ENCODE peak calls at places on chromosomes 7 and 10, in six cellular contexts. One of them, this sample, is unnamed.

GRCh38 chr10:48493083-48493871 is 111.6 kb downstream of the ARHGAP22 start:
- DNase-seq in esophagus squamous epithelium: no peak
- DNase-seq in OCI-LY7: no peak
- DNase-seq in K562: no peak
- DNase-seq in left ventricle myocardium inferior: peak; percentile 54
- DNase-seq in tibial nerve: no peak
- DNase-seq in this sample: no peak

GRCh38 chr10:13371879-13372470 is 23.9 kb upstream of the SEPHS1 start:
- DNase-seq in tibial nerve: peak; percentile 39
- DNase-seq in OCI-LY7: peak; percentile 81
- DNase-seq in K562: peak; percentile 90
- DNase-seq in left ventricle myocardium inferior: peak; percentile 40
- DNase-seq in esophagus squamous epithelium: peak; percentile 4
- DNase-seq in this sample: peak; percentile 91

GRCh38 chr10:8992009-8992408 is 937.5 kb downstream of the GATA3 start:
- DNase-seq in tibial nerve: no peak
- DNase-seq in left ventricle myocardium inferior: no peak
- DNase-seq in esophagus squamous epithelium: no peak
- DNase-seq in K562: no peak
- DNase-seq in OCI-LY7: no peak
- DNase-seq in this sample: no peak

GRCh38 chr7:28473567-28474266 is 61.4 kb downstream of the CREB5 start:
- DNase-seq in K562: no peak
- DNase-seq in esophagus squamous epithelium: no peak
- DNase-seq in tibial nerve: peak; percentile 20
- DNase-seq in left ventricle myocardium inferior: peak; percentile 53
- DNase-seq in OCI-LY7: no peak
- DNase-seq in this sample: no peak

GRCh38 chr10:120926611-120927010 is 75.4 kb downstream of the WDR11 start:
- DNase-seq in left ventricle myocardium inferior: no peak
- DNase-seq in OCI-LY7: no peak
- DNase-seq in esophagus squamous epithelium: no peak
- DNase-seq in tibial nerve: no peak
- DNase-seq in K562: no peak
- DNase-seq in this sample: no peak

GRCh38 chr10:116665541-116666125 is 44.9 kb downstream of the PNLIPRP2 start:
- DNase-seq in left ventricle myocardium inferior: peak; percentile 45
- DNase-seq in K562: no peak
- DNase-seq in tibial nerve: no peak
- DNase-seq in OCI-LY7: no peak
- DNase-seq in esophagus squamous epithelium: no peak
- DNase-seq in this sample: no peak

GRCh38 chr7:114854369-114854768 is 67.5 kb upstream of the MDFIC start:
- DNase-seq in tibial nerve: no peak
- DNase-seq in esophagus squamous epithelium: no peak
- DNase-seq in left ventricle myocardium inferior: no peak
- DNase-seq in OCI-LY7: no peak
- DNase-seq in K562: no peak
- DNase-seq in this sample: no peak

GRCh38 chr10:22988581-22989360 is 60.9 kb downstream of the ARMC3 start:
- DNase-seq in OCI-LY7: peak; percentile 74
- DNase-seq in tibial nerve: peak; percentile 38
- DNase-seq in K562: peak; percentile 81
- DNase-seq in left ventricle myocardium inferior: peak; percentile 27
- DNase-seq in esophagus squamous epithelium: no peak
- DNase-seq in this sample: peak; percentile 75

GRCh38 chr10:131685576-131685975 is 215.2 kb upstream of the PPP2R2D start:
- DNase-seq in tibial nerve: no peak
- DNase-seq in left ventricle myocardium inferior: no peak
- DNase-seq in esophagus squamous epithelium: no peak
- DNase-seq in OCI-LY7: no peak
- DNase-seq in K562: no peak
- DNase-seq in this sample: no peak

GRCh38 chr10:7956508-7956907 is 98.0 kb upstream of the GATA3 start:
- DNase-seq in tibial nerve: no peak
- DNase-seq in K562: peak; percentile 35
- DNase-seq in OCI-LY7: peak; percentile 26
- DNase-seq in left ventricle myocardium inferior: no peak
- DNase-seq in esophagus squamous epithelium: no peak
- DNase-seq in this sample: no peak

GRCh38 chr7:155527664-155528063 is 18.7 kb downstream of the CNPY1 start:
- DNase-seq in OCI-LY7: no peak
- DNase-seq in left ventricle myocardium inferior: no peak
- DNase-seq in esophagus squamous epithelium: no peak
- DNase-seq in tibial nerve: no peak
- DNase-seq in K562: no peak
- DNase-seq in this sample: no peak

GRCh38 chr10:30631188-30631587 is 1.6 kb upstream of the LYZL2 start:
- DNase-seq in OCI-LY7: no peak
- DNase-seq in esophagus squamous epithelium: no peak
- DNase-seq in left ventricle myocardium inferior: no peak
- DNase-seq in tibial nerve: no peak
- DNase-seq in K562: no peak
- DNase-seq in this sample: no peak

GRCh38 chr10:51675088-51675487 is 24.3 kb downstream of the CSTF2T start:
- DNase-seq in esophagus squamous epithelium: no peak
- DNase-seq in tibial nerve: no peak
- DNase-seq in OCI-LY7: no peak
- DNase-seq in K562: no peak
- DNase-seq in left ventricle myocardium inferior: no peak
- DNase-seq in this sample: no peak

GRCh38 chr7:2126621-2127020 is 106.1 kb downstream of the MAD1L1 start:
- DNase-seq in left ventricle myocardium inferior: no peak
- DNase-seq in tibial nerve: no peak
- DNase-seq in K562: no peak
- DNase-seq in OCI-LY7: no peak
- DNase-seq in esophagus squamous epithelium: no peak
- DNase-seq in this sample: no peak

GRCh38 chr10:97597778-97598177 is 8.3 kb downstream of the C10orf62 start:
- DNase-seq in esophagus squamous epithelium: no peak
- DNase-seq in tibial nerve: no peak
- DNase-seq in left ventricle myocardium inferior: no peak
- DNase-seq in OCI-LY7: no peak
- DNase-seq in K562: peak; percentile 11
- DNase-seq in this sample: no peak

GRCh38 chr10:91190388-91190870 is 30.0 kb upstream of the PCGF5 start:
- DNase-seq in OCI-LY7: no peak
- DNase-seq in tibial nerve: no peak
- DNase-seq in K562: no peak
- DNase-seq in esophagus squamous epithelium: no peak
- DNase-seq in left ventricle myocardium inferior: no peak
- DNase-seq in this sample: no peak

GRCh38 chr10:95319239-95319638 is 28.4 kb upstream of the PDLIM1 start:
- DNase-seq in OCI-LY7: no peak
- DNase-seq in tibial nerve: no peak
- DNase-seq in esophagus squamous epithelium: no peak
- DNase-seq in K562: no peak
- DNase-seq in left ventricle myocardium inferior: no peak
- DNase-seq in this sample: no peak

GRCh38 chr10:68633816-68634466 is 73.8 kb downstream of the TET1 start:
- DNase-seq in K562: no peak
- DNase-seq in tibial nerve: no peak
- DNase-seq in esophagus squamous epithelium: no peak
- DNase-seq in OCI-LY7: no peak
- DNase-seq in left ventricle myocardium inferior: no peak
- DNase-seq in this sample: no peak

GRCh38 chr7:129661645-129662182 is 50.2 kb downstream of the NRF1 start:
- DNase-seq in K562: no peak
- DNase-seq in left ventricle myocardium inferior: no peak
- DNase-seq in esophagus squamous epithelium: no peak
- DNase-seq in OCI-LY7: no peak
- DNase-seq in tibial nerve: no peak
- DNase-seq in this sample: no peak

GRCh38 chr7:129667116-129667515 is 55.6 kb downstream of the NRF1 start:
- DNase-seq in OCI-LY7: no peak
- DNase-seq in left ventricle myocardium inferior: no peak
- DNase-seq in K562: no peak
- DNase-seq in tibial nerve: no peak
- DNase-seq in esophagus squamous epithelium: no peak
- DNase-seq in this sample: no peak

GRCh38 chr7:129664029-129665012 is 52.8 kb downstream of the NRF1 start:
- DNase-seq in OCI-LY7: peak; percentile 42
- DNase-seq in esophagus squamous epithelium: no peak
- DNase-seq in K562: peak; percentile 76
- DNase-seq in left ventricle myocardium inferior: no peak
- DNase-seq in tibial nerve: no peak
- DNase-seq in this sample: peak; percentile 66

GRCh38 chr7:129667551-129667950 is 56.0 kb downstream of the NRF1 start:
- DNase-seq in tibial nerve: no peak
- DNase-seq in left ventricle myocardium inferior: no peak
- DNase-seq in K562: no peak
- DNase-seq in esophagus squamous epithelium: no peak
- DNase-seq in OCI-LY7: no peak
- DNase-seq in this sample: no peak

GRCh38 chr7:129665013-129665401 is 53.5 kb downstream of the NRF1 start:
- DNase-seq in K562: peak; percentile 28
- DNase-seq in tibial nerve: no peak
- DNase-seq in esophagus squamous epithelium: no peak
- DNase-seq in OCI-LY7: no peak
- DNase-seq in left ventricle myocardium inferior: no peak
- DNase-seq in this sample: peak; percentile 85
- TF ChIP-seq CTCF in K562: no peak
- TF ChIP-seq CTCF in tibial nerve: no peak
- TF ChIP-seq CTCF in esophagus squamous epithelium: no peak
- TF ChIP-seq CTCF in OCI-LY7: no peak
- TF ChIP-seq CTCF in left ventricle myocardium inferior: no peak
- TF ChIP-seq CTCF in this sample: no peak

GRCh38 chr7:133478591-133479135 is 225.8 kb downstream of the EXOC4 start:
- DNase-seq in left ventricle myocardium inferior: no peak
- DNase-seq in tibial nerve: no peak
- DNase-seq in OCI-LY7: no peak
- DNase-seq in esophagus squamous epithelium: no peak
- DNase-seq in K562: no peak
- DNase-seq in this sample: no peak
- H3K4me1 ChIP-seq in left ventricle myocardium inferior: peaks cover 7% of the 10 kb centered on the region
- H3K4me1 ChIP-seq in tibial nerve: no peaks in the 10 kb centered on the region
- H3K4me1 ChIP-seq in OCI-LY7: no peaks in the 10 kb centered on the region
- H3K4me1 ChIP-seq in esophagus squamous epithelium: no peaks in the 10 kb centered on the region
- H3K4me1 ChIP-seq in K562: no peaks in the 10 kb centered on the region
- H3K4me1 ChIP-seq in this sample: no peaks in the 10 kb centered on the region

GRCh38 chr7:156854654-156855053 is 38.3 kb downstream of the LMBR1 start:
- DNase-seq in esophagus squamous epithelium: no peak
- DNase-seq in K562: peak; percentile 30
- DNase-seq in OCI-LY7: no peak
- DNase-seq in left ventricle myocardium inferior: no peak
- DNase-seq in tibial nerve: no peak
- DNase-seq in this sample: no peak
- TF ChIP-seq CTCF in esophagus squamous epithelium: no peak
- TF ChIP-seq CTCF in K562: no peak
- TF ChIP-seq CTCF in OCI-LY7: no peak
- TF ChIP-seq CTCF in left ventricle myocardium inferior: no peak
- TF ChIP-seq CTCF in tibial nerve: no peak
- TF ChIP-seq CTCF in this sample: no peak

GRCh38 chr7:131106681-131107342 is 220.9 kb upstream of the MKLN1 start:
- DNase-seq in esophagus squamous epithelium: no peak
- DNase-seq in left ventricle myocardium inferior: peak; percentile 42
- DNase-seq in OCI-LY7: peak; percentile 42
- DNase-seq in tibial nerve: peak; percentile 33
- DNase-seq in K562: peak; percentile 68
- DNase-seq in this sample: peak; percentile 55

GRCh38 chr7:131109011-131109756 is 218.5 kb upstream of the MKLN1 start:
- DNase-seq in tibial nerve: no peak
- DNase-seq in K562: peak; percentile 42
- DNase-seq in left ventricle myocardium inferior: no peak
- DNase-seq in OCI-LY7: no peak
- DNase-seq in esophagus squamous epithelium: no peak
- DNase-seq in this sample: no peak

GRCh38 chr7:131109757-131110293 is 217.9 kb upstream of the MKLN1 start:
- DNase-seq in esophagus squamous epithelium: peak; percentile 28
- DNase-seq in left ventricle myocardium inferior: peak; percentile 88
- DNase-seq in tibial nerve: peak; percentile 56
- DNase-seq in K562: peak; percentile 96
- DNase-seq in OCI-LY7: peak; percentile 81
- DNase-seq in this sample: peak; percentile 89

GRCh38 chr7:131107343-131108211 is 220.1 kb upstream of the MKLN1 start:
- DNase-seq in esophagus squamous epithelium: peak; percentile 29
- DNase-seq in tibial nerve: peak; percentile 56
- DNase-seq in left ventricle myocardium inferior: peak; percentile 64
- DNase-seq in OCI-LY7: peak; percentile 79
- DNase-seq in K562: peak; percentile 86
- DNase-seq in this sample: peak; percentile 72

GRCh38 chr7:131108212-131108980 is 219.3 kb upstream of the MKLN1 start:
- DNase-seq in K562: peak; percentile 50
- DNase-seq in left ventricle myocardium inferior: no peak
- DNase-seq in esophagus squamous epithelium: no peak
- DNase-seq in OCI-LY7: peak; percentile 35
- DNase-seq in tibial nerve: no peak
- DNase-seq in this sample: no peak
- H3K4me1 ChIP-seq in K562: peaks cover 41% of the 10 kb centered on the region
- H3K4me1 ChIP-seq in left ventricle myocardium inferior: peaks cover 82% of the 10 kb centered on the region
- H3K4me1 ChIP-seq in esophagus squamous epithelium: peaks cover 77% of the 10 kb centered on the region
- H3K4me1 ChIP-seq in OCI-LY7: peaks cover 42% of the 10 kb centered on the region
- H3K4me1 ChIP-seq in tibial nerve: no peaks in the 10 kb centered on the region
- H3K4me1 ChIP-seq in this sample: peaks cover 34% of the 10 kb centered on the region

DNA sequence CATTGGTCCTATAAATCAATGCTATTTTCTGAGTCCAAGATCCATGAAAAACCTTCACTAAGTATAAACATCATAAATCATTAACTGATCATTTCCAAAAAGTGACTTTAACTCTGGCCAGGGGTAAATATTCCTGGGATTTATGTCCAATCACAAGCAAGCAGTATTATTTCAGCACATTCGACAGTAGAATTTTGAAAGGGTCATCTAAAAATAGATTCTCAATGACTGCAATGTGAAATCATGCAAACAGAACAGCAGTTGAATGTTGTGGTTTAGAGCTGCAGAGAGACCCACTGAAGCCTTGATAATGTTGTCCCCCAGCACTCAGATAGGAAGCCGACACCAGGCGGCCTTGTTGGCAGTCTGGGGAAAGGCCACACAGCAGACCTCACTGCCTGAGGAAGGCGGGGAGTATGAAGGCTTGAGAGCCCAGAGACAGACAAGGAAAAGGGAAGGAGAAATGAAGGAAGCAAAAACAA is 38.1 kb downstream of the FAM107B start:
- DNase-seq in K562: no peak
- DNase-seq in left ventricle myocardium inferior: peak; percentile 33
- DNase-seq in esophagus squamous epithelium: no peak
- DNase-seq in OCI-LY7: peak; percentile 83
- DNase-seq in tibial nerve: no peak
- DNase-seq in this sample: peak; percentile 22
- TF ChIP-seq CTCF in K562: no peak
- TF ChIP-seq CTCF in left ventricle myocardium inferior: peak; percentile 22
- TF ChIP-seq CTCF in esophagus squamous epithelium: no peak
- TF ChIP-seq CTCF in OCI-LY7: peak; percentile 21
- TF ChIP-seq CTCF in tibial nerve: no peak
- TF ChIP-seq CTCF in this sample: no peak

DNA sequence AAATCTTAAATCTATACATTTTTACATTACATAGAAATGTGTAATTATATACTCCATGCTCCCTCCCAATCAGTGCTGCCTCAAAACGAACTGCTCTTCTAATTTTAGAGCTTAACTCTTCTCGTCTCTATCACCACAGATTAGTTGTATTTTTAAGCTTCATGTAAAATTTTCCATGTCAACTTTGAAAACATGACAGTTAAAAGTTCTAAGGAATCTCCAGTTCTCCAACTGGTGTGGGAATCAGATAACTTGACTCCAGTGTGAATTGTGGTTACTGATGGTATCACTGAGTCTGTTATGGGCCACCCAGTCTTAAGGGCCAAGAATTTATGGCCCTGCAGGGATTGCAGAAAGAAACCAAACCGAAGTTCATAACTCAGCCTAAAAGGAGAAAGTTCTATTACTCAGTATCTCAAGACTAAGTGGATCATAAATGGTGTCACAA is 31.7 kb upstream of the KMT2E start:
- DNase-seq in esophagus squamous epithelium: no peak
- DNase-seq in tibial nerve: no peak
- DNase-seq in OCI-LY7: no peak
- DNase-seq in left ventricle myocardium inferior: no peak
- DNase-seq in K562: peak; percentile 54
- DNase-seq in this sample: no peak
- H3K4me1 ChIP-seq in esophagus squamous epithelium: peaks cover 61% of the 10 kb centered on the region
- H3K4me1 ChIP-seq in tibial nerve: no peaks in the 10 kb centered on the region
- H3K4me1 ChIP-seq in OCI-LY7: peaks cover 79% of the 10 kb centered on the region
- H3K4me1 ChIP-seq in left ventricle myocardium inferior: peaks cover 60% of the 10 kb centered on the region
- H3K4me1 ChIP-seq in K562: peaks cover 13% of the 10 kb centered on the region
- H3K4me1 ChIP-seq in this sample: peaks cover 56% of the 10 kb centered on the region